ENCODE peak calls at places on chromosome X, in four cellular contexts. O is right lobe of liver, Z is heart left ventricle, A is Panc1. G is an unnamed sample.
A peak's percentile ranks its signal among the peaks of the same experiment; 100 is the strongest.

GRCh38 chrX:12013220-12013619 is 125.1 kb upstream of the FRMPD4 start:
- DNase-seq in A (no peak), Z (no peak), O (no peak), G (no peak)

GRCh38 chrX:28349888-28350287 is 237.4 kb upstream of the IL1RAPL1 start:
- DNase-seq in O (no peak), Z (no peak), A (no peak), G (no peak)

GRCh38 chrX:44705817-44706551 is 137.8 kb upstream of the DUSP21 start:
- DNase-seq in A (no peak), O (no peak), Z (no peak), G (no peak)

GRCh38 chrX:69153060-69153730 is 12.1 kb downstream of the PJA1 start:
- DNase-seq in A (no peak), Z (no peak), O (no peak), G (no peak)

GRCh38 chrX:119687661-119688413 is 5.1 kb downstream of the SEPTIN6 start:
- DNase-seq in A (no peak), Z (no peak), O (no peak), G (no peak)

GRCh38 chrX:10350991-10351390 is 194.2 kb downstream of the CLCN4 start:
- DNase-seq in O (no peak), A (no peak), Z (no peak), G (no peak)

GRCh38 chrX:17395154-17395553 is 20.2 kb downstream of the NHS start:
- DNase-seq in Z (no peak), O (no peak), A (no peak), G (no peak)

GRCh38 chrX:122094611-122095010 is 1047.2 kb downstream of the GLUD2 start:
- DNase-seq in Z (no peak), A (no peak), O (no peak), G (no peak)

GRCh38 chrX:119655125-119655524 is 37.8 kb downstream of the SEPTIN6 start:
- DNase-seq in O (no peak), Z (peak; percentile 32), A (no peak), G (no peak)

GRCh38 chrX:121165930-121166359 is 118.5 kb downstream of the GLUD2 start:
- DNase-seq in A (no peak), O (no peak), Z (no peak), G (no peak)

GRCh38 chrX:21056636-21057035 is 317.6 kb upstream of the CNKSR2 start:
- DNase-seq in O (no peak), Z (no peak), A (no peak), G (no peak)

GRCh38 chrX:136328933-136329332 is 28.2 kb downstream of the ADGRG4 start:
- DNase-seq in A (no peak), Z (no peak), O (no peak), G (no peak)

GRCh38 chrX:2875798-2876399 is 47.2 kb downstream of the GYG2 start:
- DNase-seq in Z (no peak), A (no peak), O (no peak), G (no peak)

GRCh38 chrX:13778916-13779315 is 38.0 kb downstream of the GPM6B start:
- DNase-seq in O (no peak), A (no peak), Z (no peak), G (no peak)

GRCh38 chrX:82648062-82648461 is 860.0 kb upstream of the POU3F4 start:
- DNase-seq in Z (no peak), A (no peak), O (no peak), G (no peak)

GRCh38 chrX:22534643-22535042 is 261.9 kb downstream of the CBLL2 start:
- DNase-seq in A (peak; percentile 17), O (no peak), Z (peak; percentile 4), G (peak; percentile 10)

GRCh38 chrX:39762266-39762841 is 335.4 kb downstream of the BCOR start:
- DNase-seq in O (no peak), Z (no peak), A (no peak), G (no peak)
- H3K4me1 ChIP-seq in O (peaks cover 8% of the 10 kb centered on the region), Z (no peaks in the 10 kb centered on the region), A (peaks cover 9% of the 10 kb centered on the region), G (no peaks in the 10 kb centered on the region)

DNA sequence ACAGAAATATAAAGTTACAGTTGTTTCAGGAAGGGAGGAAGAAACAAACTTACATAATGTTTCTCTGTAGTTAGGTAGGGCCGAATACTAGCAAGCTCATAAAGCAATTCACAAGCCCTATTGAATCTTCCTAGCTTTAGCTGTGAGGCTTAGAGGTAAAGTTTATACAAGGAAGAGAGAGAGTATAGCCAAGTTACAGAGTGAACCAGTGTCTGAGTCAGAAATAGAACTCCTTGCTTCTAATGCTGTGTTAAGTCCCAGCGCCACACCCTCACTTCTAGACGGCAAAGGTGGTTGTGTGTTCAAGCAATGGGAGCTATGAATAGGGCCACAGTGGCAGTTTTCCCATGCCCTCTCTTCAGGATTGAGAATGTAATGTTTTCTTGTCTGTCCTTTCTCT is 6.1 kb downstream of the LPAR4 start:
- DNase-seq in A (no peak), O (no peak), Z (no peak), G (no peak)
- H3K27ac ChIP-seq in A (no peak overlapping the region), O (no peak overlapping the region), Z (no peak overlapping the region), G (no peak overlapping the region)

GRCh38 chrX:148552775-148553174 is 52.4 kb downstream of the AFF2 start:
- DNase-seq in Z (no peak), O (no peak), A (no peak), G (no peak)
- TF ChIP-seq CTCF in Z (no peak), O (no peak), A (no peak), G (no peak)

GRCh38 chrX:154542723-154543424 is 3.8 kb downstream of the G6PD start:
- DNase-seq in Z (no peak), O (peak; percentile 64), A (no peak), G (no peak)

GRCh38 chrX:154547245-154548027 is at the start of gene IKBKG:
- DNase-seq in A (no peak), O (peak; percentile 91), Z (peak; percentile 91), G (peak; percentile 87)

GRCh38 chrX:154546354-154547244 is at the start of gene G6PD:
- DNase-seq in O (no peak), A (no peak), Z (peak; percentile 75), G (no peak)

GRCh38 chrX:154545673-154546274 is 872 bp downstream of the G6PD start:
- DNase-seq in Z (no peak), O (no peak), A (no peak), G (no peak)

DNA sequence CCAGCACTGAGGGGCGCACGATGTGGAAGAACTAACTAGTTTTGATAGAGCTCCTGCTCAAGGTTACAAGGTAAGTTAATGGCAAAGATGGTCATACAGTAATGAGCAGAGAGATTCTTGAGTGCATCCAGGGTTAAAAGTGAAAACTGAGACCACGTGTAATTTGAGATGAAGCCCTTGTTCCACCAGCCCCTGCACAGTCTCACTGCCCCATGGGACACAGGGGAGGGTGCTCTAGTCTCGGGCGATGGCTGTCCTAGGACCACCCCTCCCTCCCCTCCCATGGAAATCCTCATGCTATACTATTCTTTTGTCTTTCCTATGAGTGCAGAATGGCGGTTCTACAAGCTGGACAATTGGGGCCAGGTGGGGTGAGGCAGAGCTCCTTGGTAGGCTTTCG is 1.8 kb downstream of the G6PD start:
- DNase-seq in Z (no peak), O (no peak), A (no peak), G (no peak)
- H3K4me1 ChIP-seq in Z (peaks cover 11% of the 10 kb centered on the region), O (no peaks in the 10 kb centered on the region), A (peaks cover 61% of the 10 kb centered on the region), G (peaks cover 11% of the 10 kb centered on the region)

GRCh38 chrX:57286507-57287251 is at the start of gene FAAH2:
- DNase-seq in A (no peak), O (peak; percentile 77), Z (no peak), G (no peak)
- H3K27ac ChIP-seq in A (no peak within 1 kb of the TSS), O (peak within 1 kb of the TSS; percentile 80), Z (no peak within 1 kb of the TSS), G (no peak within 1 kb of the TSS)

G was measured in gastrocnemius medialis.